ENCODE peak calls at places on chromosomes 3 and 15, in four cellular contexts. O is tibial artery, F is left ventricle myocardium inferior, U is RWPE2. T is an unnamed sample. For H3K9me3, the result is how much of the 10 kb centered on the place peaks cover.

GRCh38 chr3:110568246-110568645 is 503.4 kb upstream of the NECTIN3 start:
- DNase-seq in F (no peak), O (no peak), U (no peak), T (peak)

GRCh38 chr3:179760944-179761343 is 108.1 kb downstream of the USP13 start:
- DNase-seq in U (no peak), F (no peak), O (no peak), T (no peak)

GRCh38 chr3:56894912-56895431 is 93.2 kb upstream of the ARHGEF3 start:
- DNase-seq in O (no peak), U (no peak), F (no peak), T (peak)

GRCh38 chr3:172397716-172398405 is 50.4 kb downstream of the GHSR start:
- DNase-seq in F (no peak), O (no peak), U (no peak), T (no peak)

GRCh38 chr3:20865811-20866210 is 679.8 kb upstream of the SGO1 start:
- DNase-seq in U (no peak), O (no peak), F (no peak), T (no peak)

GRCh38 chr15:70447927-70448698 is 315.2 kb downstream of the UACA start:
- DNase-seq in U (peak), O (peak), F (peak), T (peak)

GRCh38 chr15:101054116-101054515 is 135.0 kb downstream of the LRRK1 start:
- DNase-seq in O (no peak), F (no peak), U (peak), T (no peak)

GRCh38 chr3:10509325-10509724 is 3.9 kb upstream of the ATP2B2 start:
- DNase-seq in U (no peak), F (no peak), O (no peak), T (no peak)

GRCh38 chr15:68817304-68818087 is 3.2 kb downstream of the ANP32A start:
- DNase-seq in U (no peak), F (peak), O (peak), T (peak)

GRCh38 chr3:4113811-4114522 is 189.2 kb upstream of the SETMAR start:
- DNase-seq in F (no peak), O (no peak), U (no peak), T (no peak)

GRCh38 chr15:46232471-46232870 is 597.6 kb downstream of the SQOR start:
- DNase-seq in O (no peak), F (no peak), U (no peak), T (no peak)

GRCh38 chr3:42876940-42877720 is 1.5 kb upstream of the CYP8B1 start:
- DNase-seq in U (no peak), F (no peak), O (no peak), T (no peak)

GRCh38 chr3:35639251-35640185 is at the start of gene ARPP21:
- DNase-seq in U (peak), O (no peak), F (no peak), T (no peak)

GRCh38 chr15:59150185-59150584 is 45.2 kb downstream of the CCNB2 start:
- DNase-seq in O (no peak), F (no peak), U (peak), T (no peak)

GRCh38 chr3:196336319-196337145 is 1.7 kb downstream of the TM4SF19 start:
- DNase-seq in O (no peak), F (no peak), U (no peak), T (peak)
- H3K27ac ChIP-seq in O (no peak), F (no peak), U (no peak), T (no peak)

DNA sequence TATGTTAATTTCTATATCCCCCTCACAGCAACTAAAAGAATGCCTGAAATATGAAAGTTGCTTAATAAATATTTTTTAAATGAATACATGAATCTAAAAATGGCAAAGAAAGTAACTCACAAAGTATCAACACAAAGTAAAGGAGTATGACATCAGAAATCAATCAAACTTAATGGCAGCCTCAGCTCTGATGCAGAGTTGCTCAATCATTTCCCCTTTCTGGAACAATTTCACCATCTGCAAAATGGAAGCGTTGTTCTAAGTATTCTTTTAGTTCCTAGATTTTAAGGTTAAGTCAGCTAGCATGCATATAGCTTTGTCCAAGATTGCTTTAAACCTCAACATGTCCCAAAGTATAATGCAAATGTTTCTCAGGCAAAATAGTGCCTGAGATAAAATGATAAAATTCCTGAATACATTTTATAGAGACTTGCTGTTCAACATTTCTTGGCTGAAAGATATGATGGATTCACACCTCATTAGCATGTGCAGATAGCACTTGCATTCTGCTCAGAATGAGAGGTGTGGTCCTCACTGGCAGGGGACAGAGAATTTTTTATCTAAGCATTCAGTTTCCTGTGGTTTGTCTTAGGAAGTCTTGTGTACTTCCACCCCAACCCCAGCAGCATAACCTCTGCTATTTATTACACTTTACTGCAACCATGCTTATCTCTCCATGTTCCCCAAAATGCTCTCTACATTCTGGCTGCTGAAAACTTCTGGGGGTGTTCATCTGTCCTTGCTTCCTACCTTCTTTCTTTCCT is 429.3 kb downstream of the GRM7 start:
- DNase-seq in F (no peak), O (no peak), U (no peak), T (no peak)
- H3K9me3 ChIP-seq in F (under half), O (under half), U (under half), T (under half)

GRCh38 chr15:88802250-88802990 is 816 bp upstream of the ACAN start:
- DNase-seq in U (no peak), O (no peak), F (no peak), T (no peak)
- H3K4me3 ChIP-seq in U (peak), O (peak), F (peak), T (no peak)

GRCh38 chr15:83940136-83940535 is 286.2 kb downstream of the ADAMTSL3 start:
- DNase-seq in O (no peak), F (no peak), U (no peak), T (no peak)

GRCh38 chr15:83947156-83947555 is 288.4 kb upstream of the GOLGA6L4 start:
- DNase-seq in U (no peak), O (no peak), F (no peak), T (no peak)

GRCh38 chr15:83943849-83944404 is 290.0 kb downstream of the ADAMTSL3 start:
- DNase-seq in U (no peak), O (no peak), F (no peak), T (no peak)

DNA sequence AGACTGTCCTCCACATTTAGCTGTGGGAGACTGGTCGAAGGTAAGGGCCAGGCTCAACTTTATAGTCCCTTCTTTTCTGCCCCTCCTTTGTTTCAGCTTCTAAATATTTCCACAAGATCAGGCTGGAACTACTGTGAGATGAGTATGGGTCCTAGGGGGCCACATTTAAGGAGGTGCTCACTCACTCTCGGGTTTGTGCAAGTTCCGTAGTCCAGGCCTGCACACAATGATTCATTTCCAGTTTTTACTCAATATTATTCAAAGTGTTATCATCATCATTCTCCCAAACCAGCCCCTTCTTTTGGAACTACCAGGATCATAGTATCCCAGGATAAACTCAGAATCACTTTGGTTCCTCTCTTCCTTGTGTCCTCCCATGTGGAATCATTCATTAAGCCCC is 289.1 kb downstream of the ADAMTSL3 start:
- DNase-seq in O (no peak), F (no peak), U (no peak), T (no peak)
- H3K27ac ChIP-seq in O (no peak), F (no peak), U (peak), T (no peak)

GRCh38 chr3:44659015-44659414 is 10.5 kb downstream of the ZNF35 start:
- DNase-seq in O (no peak), F (no peak), U (no peak), T (no peak)
- H3K9me3 ChIP-seq in O (half or more), F (under half), U (under half), T (under half)

GRCh38 chr3:122078235-122078935 is 23.2 kb downstream of the CD86 start:
- DNase-seq in O (no peak), F (no peak), U (no peak), T (no peak)

GRCh38 chr3:122076414-122077292 is 21.5 kb downstream of the CD86 start:
- DNase-seq in O (no peak), F (no peak), U (no peak), T (no peak)

GRCh38 chr3:122080188-122080587 is 25.0 kb downstream of the CD86 start:
- DNase-seq in F (no peak), U (no peak), O (no peak), T (no peak)

GRCh38 chr3:122079524-122079923 is 24.4 kb downstream of the CD86 start:
- DNase-seq in U (no peak), F (no peak), O (no peak), T (no peak)

GRCh38 chr3:122077293-122078234 is 22.4 kb downstream of the CD86 start:
- DNase-seq in F (no peak), O (no peak), U (no peak), T (no peak)
- H3K4me3 ChIP-seq in F (no peak), O (no peak), U (no peak), T (no peak)

DNA sequence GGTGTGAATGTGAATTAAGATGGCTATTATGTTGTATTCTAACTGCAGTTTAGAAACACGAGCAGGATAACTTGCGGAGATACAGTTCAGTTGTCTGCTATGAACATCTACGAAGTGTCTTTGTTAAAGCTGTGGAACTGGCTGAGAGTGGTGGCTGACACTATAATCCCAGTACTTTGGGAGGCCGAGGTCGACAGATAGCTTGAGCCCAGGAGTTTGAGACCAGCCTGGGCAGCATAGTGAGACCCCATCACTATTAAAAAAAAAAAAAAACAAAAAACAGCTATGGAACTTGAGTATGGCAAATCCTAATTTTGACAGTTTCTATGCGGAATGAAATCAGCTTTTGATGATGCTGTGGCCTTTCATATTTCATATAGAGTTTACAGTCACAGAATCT is 1.7 kb downstream of the EAF1 start:
- DNase-seq in O (no peak), F (no peak), U (no peak), T (no peak)
- H3K27ac ChIP-seq in O (peak), F (no peak), U (no peak), T (no peak)

GRCh38 chr15:25059698-25060471 is 105.1 kb downstream of the SNRPN start:
- DNase-seq in F (no peak), U (peak), O (peak), T (no peak)
- H3K9me3 ChIP-seq in F (half or more), U (half or more), O (half or more), T (under half)